ENCODE peak calls at places on chromosomes 7 and 10, in six cellular contexts. G is coronary artery, M is Daoy, N is activated T-helper 1 cell treated with Interleukin-2 at 50 U/mL for 16 hours, J is GM04504, I is type B pancreatic cell. S is an unnamed sample.
A peak's percentile ranks its signal among the peaks of the same experiment; 100 is the strongest.

GRCh38 chr7:7566651-7567611 is at the start of gene MIOS:
- DNase-seq in N (peak; percentile 74), I (peak; percentile 86), M (peak; percentile 84), G (peak; percentile 86), J (peak; percentile 54), S (peak; percentile 93)

GRCh38 chr7:22154130-22154529 is 202.8 kb downstream of the RAPGEF5 start:
- DNase-seq in J (no peak), M (no peak), I (no peak), N (no peak), G (no peak), S (peak; percentile 61)

GRCh38 chr10:86585037-86585725 is 63.6 kb upstream of the WAPL start:
- DNase-seq in I (peak; percentile 79), M (peak; percentile 62), J (peak; percentile 40), N (peak; percentile 59), G (peak; percentile 81), S (peak; percentile 85)

GRCh38 chr10:111598433-111599059 is 521.7 kb downstream of the ADRA2A start:
- DNase-seq in M (no peak), J (peak; percentile 45), N (no peak), G (no peak), I (peak; percentile 70), S (peak; percentile 86)

GRCh38 chr7:11185179-11185578 is 211.5 kb downstream of the PHF14 start:
- DNase-seq in N (no peak), J (no peak), I (no peak), M (no peak), G (no peak), S (no peak)

GRCh38 chr10:85679061-85679460 is 687.5 kb downstream of the GRID1 start:
- DNase-seq in I (no peak), G (no peak), J (no peak), N (no peak), M (no peak), S (no peak)

GRCh38 chr7:114590298-114590697 is 175.7 kb downstream of the FOXP2 start:
- DNase-seq in J (no peak), I (no peak), N (no peak), G (no peak), M (no peak), S (no peak)

GRCh38 chr7:45162943-45163691 is 5.5 kb downstream of the RAMP3 start:
- DNase-seq in G (no peak), I (no peak), M (no peak), J (no peak), N (no peak), S (no peak)

GRCh38 chr10:113228570-113228969 is 278.5 kb downstream of the TCF7L2 start:
- DNase-seq in M (peak; percentile 27), N (no peak), I (no peak), G (peak; percentile 11), J (peak; percentile 51), S (no peak)

GRCh38 chr7:157003445-157004049 is 6.9 kb downstream of the MNX1 start:
- DNase-seq in I (peak; percentile 68), N (no peak), M (no peak), J (no peak), G (peak; percentile 50), S (peak; percentile 57)

GRCh38 chr10:91575044-91575610 is 57.7 kb downstream of the PPP1R3C start:
- DNase-seq in N (no peak), G (no peak), M (no peak), I (no peak), J (no peak), S (no peak)

GRCh38 chr10:61028861-61029361 is 84.9 kb upstream of the RHOBTB1 start:
- DNase-seq in G (no peak), J (no peak), I (no peak), M (peak; percentile 49), N (no peak), S (no peak)

GRCh38 chr10:86176850-86177249 is 189.7 kb downstream of the GRID1 start:
- DNase-seq in N (no peak), J (no peak), M (no peak), I (no peak), G (no peak), S (no peak)

GRCh38 chr7:71735961-71736556 is 604.1 kb downstream of the GALNT17 start:
- DNase-seq in J (peak; percentile 24), G (no peak), I (peak; percentile 77), M (peak; percentile 64), N (no peak), S (peak; percentile 94)

GRCh38 chr7:135859548-135859947 is 110.9 kb upstream of the FAM180A start:
- DNase-seq in I (no peak), M (peak; percentile 58), G (no peak), N (no peak), J (peak; percentile 19), S (no peak)

GRCh38 chr10:7293378-7293920 is 117.4 kb downstream of the SFMBT2 start:
- DNase-seq in G (no peak), N (no peak), J (no peak), M (no peak), I (no peak), S (no peak)

GRCh38 chr7:158737064-158737695 is 32.6 kb upstream of the NCAPG2 start:
- DNase-seq in J (no peak), G (no peak), I (peak; percentile 31), M (no peak), N (no peak), S (no peak)

GRCh38 chr7:1274121-1274875 is 41.6 kb downstream of the UNCX start:
- DNase-seq in N (no peak), I (no peak), M (no peak), G (no peak), J (no peak), S (no peak)

GRCh38 chr7:4069268-4070095 is 612.6 kb upstream of the FOXK1 start:
- DNase-seq in G (no peak), M (no peak), N (no peak), I (peak; percentile 56), J (no peak), S (no peak)

GRCh38 chr10:119441921-119442757 is 100.4 kb downstream of the RGS10 start:
- DNase-seq in M (no peak), I (no peak), G (no peak), J (no peak), N (no peak), S (peak; percentile 85)

GRCh38 chr10:48608926-48609325 is 4.1 kb upstream of the ARHGAP22 start:
- DNase-seq in M (no peak), J (peak; percentile 22), I (no peak), G (no peak), N (no peak), S (no peak)

GRCh38 chr7:84204655-84205054 is 10.1 kb upstream of the SEMA3A start:
- DNase-seq in J (peak; percentile 60), I (no peak), M (peak; percentile 53), G (no peak), N (no peak), S (no peak)

GRCh38 chr7:66267249-66267648 is 62.1 kb downstream of the TPST1 start:
- DNase-seq in I (no peak), M (no peak), N (no peak), G (no peak), J (peak; percentile 91), S (no peak)

GRCh38 chr7:43647314-43647691 is 64.4 kb downstream of the STK17A start:
- DNase-seq in M (peak; percentile 94), N (no peak), I (no peak), J (peak; percentile 47), G (no peak), S (peak; percentile 21)

GRCh38 chr7:70736715-70737460 is 395.1 kb upstream of the GALNT17 start:
- DNase-seq in G (no peak), I (no peak), M (peak; percentile 83), J (peak; percentile 35), N (no peak), S (no peak)

GRCh38 chr7:95526128-95526738 is 40.5 kb downstream of the ASB4 start:
- DNase-seq in I (no peak), M (no peak), G (no peak), N (no peak), J (no peak), S (peak; percentile 36)

GRCh38 chr10:55370021-55370420 is 569.0 kb upstream of the PCDH15 start:
- DNase-seq in M (no peak), J (peak; percentile 69), G (no peak), I (no peak), N (no peak), S (peak; percentile 33)

GRCh38 chr10:11010582-11010981 is 7.1 kb upstream of the CELF2 start:
- DNase-seq in M (no peak), G (no peak), J (no peak), I (no peak), N (no peak), S (no peak)

GRCh38 chr7:91556956-91557650 is 292.9 kb downstream of the FZD1 start:
- DNase-seq in M (peak; percentile 8), N (no peak), I (no peak), G (no peak), J (no peak), S (no peak)

S was measured in left kidney.